ENCODE peak calls at places on chromosomes 5 and 9, in nine cellular contexts. F is Peyer's patch, H is upper lobe of left lung, N is AG04450, O is foreskin fibroblast, M is skeletal muscle cell, S is psoas muscle, W is testis, B is uterus. L is an unnamed sample.

GRCh38 chr5:367358-368130 is 46.0 kb downstream of the AHRR start:
- DNase-seq in M (no peak), N (no peak), F (peak), H (peak), W (peak), S (no peak), B (no peak), O (peak), L (no peak)

GRCh38 chr9:16425572-16425971 is 444.9 kb downstream of the BNC2 start:
- DNase-seq in B (no peak), N (no peak), F (no peak), H (no peak), W (no peak), S (no peak), M (no peak), O (peak), L (no peak)

GRCh38 chr5:25028994-25029393 is 384.2 kb upstream of the CDH10 start:
- DNase-seq in O (peak), M (no peak), S (no peak), B (no peak), N (no peak), W (peak), H (no peak), F (no peak), L (no peak)

GRCh38 chr5:44099643-44100042 is 289.6 kb downstream of the FGF10 start:
- DNase-seq in F (no peak), S (no peak), M (no peak), N (no peak), W (no peak), B (no peak), H (no peak), O (no peak), L (no peak)

GRCh38 chr5:65017636-65018035 is 248.9 kb downstream of the CWC27 start:
- DNase-seq in O (peak), S (no peak), H (no peak), B (no peak), F (no peak), W (no peak), M (no peak), N (no peak), L (no peak)

GRCh38 chr9:3151672-3152576 is 308.0 kb upstream of the PUM3 start:
- DNase-seq in W (no peak), O (no peak), B (no peak), S (no peak), H (no peak), M (no peak), N (no peak), F (no peak), L (no peak)

GRCh38 chr5:34698754-34699153 is 42.6 kb downstream of the RAI14 start:
- DNase-seq in B (no peak), S (no peak), M (no peak), N (no peak), F (no peak), H (no peak), O (no peak), W (no peak), L (no peak)

GRCh38 chr5:157100140-157100679 is 8.6 kb downstream of the HAVCR2 start:
- DNase-seq in W (no peak), H (no peak), N (no peak), B (no peak), F (no peak), O (peak), M (peak), S (no peak), L (no peak)

GRCh38 chr9:121445986-121446385 is 53.7 kb downstream of the GGTA1 start:
- DNase-seq in M (no peak), F (no peak), H (no peak), O (no peak), W (no peak), S (no peak), N (no peak), B (no peak), L (no peak)

GRCh38 chr9:133750927-133751649 is 12.9 kb upstream of the SARDH start:
- DNase-seq in O (no peak), S (no peak), B (peak), N (no peak), F (peak), W (peak), H (no peak), M (no peak), L (no peak)

GRCh38 chr5:95808686-95809413 is 13.7 kb downstream of the GLRX start:
- DNase-seq in W (peak), F (peak), S (peak), M (peak), B (peak), H (no peak), O (peak), N (no peak), L (peak)

GRCh38 chr5:137612576-137612975 is 113.5 kb upstream of the SPOCK1 start:
- DNase-seq in M (no peak), O (no peak), B (no peak), H (no peak), W (peak), F (no peak), N (no peak), S (no peak), L (no peak)

GRCh38 chr5:137611011-137611580 is 112.0 kb upstream of the SPOCK1 start:
- DNase-seq in H (no peak), S (no peak), N (no peak), O (peak), M (no peak), W (no peak), F (no peak), B (no peak), L (no peak)

GRCh38 chr5:137613554-137614265 is 114.6 kb upstream of the SPOCK1 start:
- DNase-seq in W (peak), O (peak), M (peak), H (no peak), S (no peak), N (no peak), F (no peak), B (no peak), L (peak)

GRCh38 chr5:137610598-137610997 is 111.5 kb upstream of the SPOCK1 start:
- DNase-seq in M (no peak), F (no peak), O (no peak), W (peak), S (no peak), H (no peak), B (no peak), N (no peak), L (no peak)

DNA sequence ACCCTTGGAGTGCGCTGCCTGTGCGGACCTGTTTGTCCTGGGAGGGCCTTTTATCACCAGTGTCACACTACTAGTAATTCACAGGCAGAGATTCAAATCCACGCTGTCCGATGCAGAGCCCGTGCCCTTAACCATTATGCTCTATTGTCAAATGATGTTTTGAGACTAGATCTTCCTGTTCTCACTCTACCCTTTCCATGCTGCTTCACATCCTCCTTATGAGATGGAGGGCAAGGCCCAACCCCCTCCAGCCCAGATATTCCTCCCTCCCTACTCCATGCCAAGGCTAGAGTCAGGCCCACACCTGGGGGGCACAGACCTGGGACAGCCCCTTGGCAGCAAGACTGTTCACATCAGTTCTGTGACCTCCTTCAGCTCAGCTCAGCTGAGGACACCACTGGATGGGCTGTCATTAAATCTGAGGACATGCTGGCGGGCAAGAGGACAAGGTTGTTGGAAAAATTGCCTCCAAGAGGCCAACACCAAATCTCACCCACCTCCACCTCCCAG is 112.9 kb upstream of the SPOCK1 start:
- DNase-seq in M (no peak), B (no peak), F (no peak), O (no peak), N (no peak), S (no peak), H (no peak), W (peak), L (no peak)
- H3K4me3 ChIP-seq in M (no peak), B (no peak), F (no peak), O (no peak), N (no peak), S (no peak), H (no peak), W (no peak), L (no peak)

GRCh38 chr5:163508753-163509152 is 3.3 kb downstream of the MAT2B start:
- DNase-seq in O (no peak), N (no peak), H (no peak), M (no peak), W (no peak), S (no peak), F (no peak), B (no peak), L (no peak)
- H3K4me3 ChIP-seq in O (no peak), N (peak), H (no peak), M (peak), W (no peak), S (peak), F (peak), B (peak), L (no peak)

DNA sequence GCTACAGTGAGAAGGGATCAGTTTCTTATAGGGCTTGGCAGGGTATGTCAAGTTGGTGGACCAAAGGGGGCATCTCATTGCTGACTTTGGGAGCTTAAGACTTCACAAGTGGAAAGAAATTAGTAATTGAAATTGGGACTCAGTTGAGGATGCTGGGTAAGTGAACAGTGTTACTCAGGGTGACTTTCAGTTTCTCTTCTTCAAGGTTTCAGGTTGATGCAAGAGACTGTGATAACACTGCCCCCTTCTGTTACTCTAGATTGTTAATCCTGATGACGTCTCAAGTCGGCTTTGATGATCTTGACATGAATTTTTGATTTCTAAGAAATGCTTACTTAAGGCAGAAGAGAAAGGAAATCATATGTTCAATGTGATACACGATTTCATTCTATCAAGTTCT is 21.3 kb downstream of the KCTD16 start:
- DNase-seq in M (no peak), F (no peak), B (no peak), S (no peak), H (no peak), N (no peak), W (no peak), O (peak), L (peak)
- H3K4me3 ChIP-seq in M (peak), F (no peak), B (no peak), S (no peak), H (no peak), N (no peak), W (no peak), O (no peak), L (no peak)

DNA sequence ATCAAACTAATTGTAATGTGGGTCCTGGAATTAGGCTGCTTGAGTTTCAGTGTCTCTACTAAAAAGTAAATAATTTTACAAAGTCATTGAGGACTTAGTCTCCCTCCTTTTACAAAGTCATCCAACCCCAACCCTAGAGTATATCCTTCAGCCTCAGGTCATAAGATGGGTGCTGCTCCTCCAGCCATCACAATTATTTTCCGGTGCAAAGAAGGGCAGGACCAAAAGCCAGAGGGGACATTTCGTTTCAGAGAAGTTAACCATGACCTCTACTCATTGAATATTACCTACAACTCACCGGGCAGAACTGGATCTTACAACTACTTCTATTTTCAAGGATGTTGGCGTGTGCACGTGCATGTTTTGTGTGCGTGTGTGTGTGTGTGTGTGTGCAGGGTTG is 60.5 kb upstream of the TNFSF8 start:
- DNase-seq in H (no peak), B (no peak), F (no peak), M (no peak), W (no peak), O (no peak), S (no peak), N (no peak), L (no peak)
- H3K4me3 ChIP-seq in H (no peak), B (no peak), F (no peak), M (no peak), W (no peak), O (no peak), S (no peak), N (no peak), L (no peak)

GRCh38 chr9:137056739-137057407 is 3.0 kb upstream of the ENTPD2 start:
- DNase-seq in B (no peak), O (no peak), H (no peak), M (no peak), F (no peak), W (peak), S (no peak), N (no peak), L (no peak)

GRCh38 chr9:137054932-137055384 is 1.1 kb upstream of the ENTPD2 start:
- DNase-seq in F (peak), O (no peak), N (no peak), H (peak), S (no peak), M (no peak), W (no peak), B (no peak), L (no peak)

GRCh38 chr9:137057545-137057944 is 3.7 kb upstream of the ENTPD2 start:
- DNase-seq in W (no peak), B (no peak), S (no peak), F (no peak), H (peak), M (no peak), N (no peak), O (no peak), L (no peak)

GRCh38 chr9:137053944-137054931 is at the start of gene ENTPD2:
- DNase-seq in M (no peak), W (peak), O (no peak), N (no peak), B (no peak), F (peak), S (no peak), H (peak), L (no peak)

DNA sequence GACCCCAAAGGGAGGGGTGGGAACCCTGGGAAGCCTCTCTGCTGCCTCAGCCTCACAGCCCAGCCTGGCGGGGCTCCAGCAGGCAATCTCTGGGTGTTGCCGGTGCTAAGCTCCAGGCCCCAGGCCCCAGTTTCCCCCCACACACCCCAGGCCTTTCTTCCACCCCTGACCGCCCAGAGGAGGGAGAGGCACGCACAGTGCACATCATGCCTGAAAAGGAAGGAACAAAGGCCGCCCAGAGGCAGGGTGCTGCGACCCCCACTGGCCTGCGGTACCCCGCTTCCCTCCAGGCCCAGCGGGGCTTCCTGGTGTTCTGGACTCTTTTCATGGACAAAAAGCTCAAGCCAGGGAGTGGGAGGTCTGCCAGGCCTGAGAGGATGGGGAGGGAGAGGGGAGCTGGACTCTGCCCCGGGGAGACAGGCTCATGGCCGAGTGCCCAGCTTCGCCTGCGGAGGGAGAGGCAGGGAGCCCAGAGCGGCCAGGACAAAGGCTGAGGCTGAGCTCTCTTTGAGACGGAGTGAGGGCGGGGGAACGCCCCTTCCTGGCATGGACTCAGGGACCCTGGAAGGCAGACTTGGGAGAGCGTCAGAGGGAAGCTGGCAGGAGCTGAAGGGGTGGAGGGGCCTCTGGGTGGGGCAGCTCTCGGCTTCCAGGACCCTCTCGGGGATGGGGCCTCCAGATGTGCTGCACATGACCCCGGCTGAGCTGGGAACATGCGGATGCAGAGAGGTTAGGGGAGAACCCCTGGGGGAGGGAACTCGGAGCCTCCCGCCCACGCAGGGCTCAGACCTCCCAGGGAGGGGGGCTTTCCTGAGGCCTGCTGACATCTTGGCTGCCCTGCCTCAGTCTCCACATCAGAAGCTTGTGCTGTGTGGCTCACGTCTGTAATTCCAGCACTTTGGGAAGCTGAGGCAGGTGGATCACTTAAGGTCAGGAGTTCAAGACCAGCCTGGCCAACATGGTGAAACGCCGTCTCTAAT is 1.8 kb upstream of the ENTPD2 start:
- DNase-seq in N (no peak), O (peak), W (peak), M (peak), B (peak), F (peak), S (peak), H (peak), L (no peak)
- H3K4me3 ChIP-seq in N (no peak), O (no peak), W (no peak), M (no peak), B (no peak), F (peak), S (no peak), H (no peak), L (no peak)

GRCh38 chr9:97981828-97982164 is 1.3 kb upstream of the ANP32B start:
- DNase-seq in O (peak), B (no peak), H (no peak), W (no peak), F (no peak), S (no peak), N (no peak), M (no peak), L (no peak)
- H3K4me3 ChIP-seq in O (no peak), B (no peak), H (no peak), W (no peak), F (no peak), S (no peak), N (no peak), M (no peak), L (no peak)

GRCh38 chr5:103122242-103122641 is 2.1 kb downstream of the PPIP5K2 start:
- DNase-seq in O (no peak), N (no peak), M (no peak), W (no peak), F (no peak), H (no peak), S (no peak), B (no peak), L (no peak)
- H3K4me3 ChIP-seq in O (no peak), N (no peak), M (no peak), W (no peak), F (no peak), H (no peak), S (no peak), B (no peak), L (no peak)

L was measured in GM12864.